ENCODE peak calls at places on chromosomes 16 and 17, in four cellular contexts. A is fibroblast of gingiva, Z is nucleus accumbens, I is NCI-H526 treated with DMSO at 0.1 percent for 48 hours. C is an unnamed sample.

GRCh38 chr17:68122587-68122986 is 87.1 kb downstream of the KPNA2 start:
- DNase-seq in I (no peak), A (no peak), Z (no peak), C (no peak)

GRCh38 chr16:72612271-72612670 is 435.7 kb downstream of the ZFHX3 start:
- DNase-seq in A (peak), I (no peak), Z (no peak), C (no peak)

GRCh38 chr17:66751771-66752170 is 83.1 kb upstream of the CACNG5 start:
- DNase-seq in A (no peak), I (no peak), Z (no peak), C (no peak)

GRCh38 chr17:71975331-71975801 is 145.5 kb upstream of the SOX9 start:
- DNase-seq in A (peak), I (no peak), Z (peak), C (peak)

GRCh38 chr17:11882716-11883115 is 114.6 kb downstream of the ZNF18 start:
- DNase-seq in Z (no peak), I (no peak), A (no peak), C (no peak)

GRCh38 chr17:36641877-36642845 is 40.8 kb downstream of the MRM1 start:
- DNase-seq in I (no peak), A (no peak), Z (no peak), C (no peak)

GRCh38 chr16:7380907-7381306 is 48.3 kb downstream of the RBFOX1 start:
- DNase-seq in Z (no peak), A (no peak), I (no peak), C (no peak)

GRCh38 chr17:56995776-56996175 is 17.8 kb downstream of the SCPEP1 start:
- DNase-seq in A (no peak), I (no peak), Z (no peak), C (no peak)

GRCh38 chr17:73652886-73653480 is 8.7 kb upstream of the SDK2 start:
- DNase-seq in Z (no peak), I (no peak), A (no peak), C (no peak)

GRCh38 chr16:64718481-64718880 is 403.4 kb downstream of the CDH11 start:
- DNase-seq in I (no peak), A (no peak), Z (no peak), C (no peak)

GRCh38 chr17:77373298-77374169 is 232.8 kb downstream of the SEC14L1 start:
- DNase-seq in I (no peak), A (no peak), Z (no peak), C (no peak)

GRCh38 chr17:58187063-58187462 is 5.5 kb upstream of the EPX start:
- DNase-seq in I (no peak), A (no peak), Z (no peak), C (no peak)

GRCh38 chr16:2990891-2991290 is 10.6 kb upstream of the PKMYT1 start:
- DNase-seq in I (no peak), Z (no peak), A (no peak), C (no peak)

GRCh38 chr16:19913306-19913717 is 28.7 kb upstream of the GPRC5B start:
- DNase-seq in A (no peak), I (no peak), Z (no peak), C (no peak)

GRCh38 chr17:75241143-75241430 is 20.3 kb downstream of the GGA3 start:
- DNase-seq in A (peak), I (no peak), Z (no peak), C (no peak)

GRCh38 chr17:31789707-31790505 is 69.1 kb downstream of the COPRS start:
- DNase-seq in A (no peak), Z (no peak), I (no peak), C (no peak)

GRCh38 chr17:60231234-60231633 is 81.5 kb downstream of the CA4 start:
- DNase-seq in I (peak), Z (no peak), A (peak), C (no peak)

GRCh38 chr17:7590743-7591142 is 849 bp upstream of the SOX15 start:
- DNase-seq in A (no peak), I (no peak), Z (no peak), C (peak)

GRCh38 chr17:18246880-18247612 is 11.5 kb downstream of the FLII start:
- DNase-seq in A (peak), I (peak), Z (no peak), C (no peak)

GRCh38 chr16:89764711-89765201 is 43.4 kb downstream of the ZNF276 start:
- DNase-seq in Z (no peak), I (no peak), A (peak), C (no peak)

GRCh38 chr16:11224096-11224893 is 31.7 kb downstream of the SOCS1 start:
- DNase-seq in A (no peak), I (no peak), Z (no peak), C (peak)

GRCh38 chr17:60173304-60173807 is 23.6 kb downstream of the CA4 start:
- DNase-seq in I (no peak), A (peak), Z (no peak), C (no peak)

GRCh38 chr17:48671697-48672171 is 45.6 kb upstream of the HOXB9 start:
- DNase-seq in I (peak), A (peak), Z (peak), C (peak)

GRCh38 chr16:4859900-4860255 is 12.6 kb downstream of the UBN1 start:
- DNase-seq in I (no peak), Z (no peak), A (no peak), C (no peak)

GRCh38 chr17:27466748-27467375 is 10.6 kb downstream of the KSR1 start:
- DNase-seq in I (no peak), Z (no peak), A (no peak), C (peak)